ENCODE peak calls at places on chromosomes 6 and 20, in ten cellular contexts. One of them, this sample, is unnamed.

GRCh38 chr6:142902636-142903053 is 42.3 kb downstream of the HIVEP2 start:
- DNase-seq in NB4: peak
- DNase-seq in WTC11: no peak
- DNase-seq in spleen: peak
- DNase-seq in astrocyte of the spinal cord: peak
- DNase-seq in natural killer cell: peak
- DNase-seq in activated CD8-positive, alpha-beta T cell treated with anti-CD3 and anti-CD28 coated beads for 36 hours: peak
- DNase-seq in hepatocyte: peak
- DNase-seq in epithelial cell of esophagus: peak
- DNase-seq in fibroblast of pulmonary artery: peak
- DNase-seq in this sample: peak

GRCh38 chr20:62625921-62626547 is 16.3 kb upstream of the SLCO4A1 start:
- DNase-seq in NB4: peak
- DNase-seq in WTC11: no peak
- DNase-seq in spleen: no peak
- DNase-seq in astrocyte of the spinal cord: no peak
- DNase-seq in natural killer cell: no peak
- DNase-seq in activated CD8-positive, alpha-beta T cell treated with anti-CD3 and anti-CD28 coated beads for 36 hours: no peak
- DNase-seq in hepatocyte: no peak
- DNase-seq in epithelial cell of esophagus: no peak
- DNase-seq in fibroblast of pulmonary artery: no peak
- DNase-seq in this sample: no peak

GRCh38 chr20:34016736-34017135 is 23.0 kb downstream of the RALY start:
- DNase-seq in NB4: no peak
- DNase-seq in WTC11: no peak
- DNase-seq in spleen: no peak
- DNase-seq in astrocyte of the spinal cord: no peak
- DNase-seq in natural killer cell: no peak
- DNase-seq in activated CD8-positive, alpha-beta T cell treated with anti-CD3 and anti-CD28 coated beads for 36 hours: no peak
- DNase-seq in hepatocyte: no peak
- DNase-seq in epithelial cell of esophagus: no peak
- DNase-seq in fibroblast of pulmonary artery: no peak
- DNase-seq in this sample: no peak

GRCh38 chr6:131255911-131256310 is 120.6 kb downstream of the AKAP7 start:
- DNase-seq in NB4: no peak
- DNase-seq in WTC11: no peak
- DNase-seq in spleen: no peak
- DNase-seq in astrocyte of the spinal cord: peak
- DNase-seq in natural killer cell: no peak
- DNase-seq in activated CD8-positive, alpha-beta T cell treated with anti-CD3 and anti-CD28 coated beads for 36 hours: no peak
- DNase-seq in hepatocyte: no peak
- DNase-seq in epithelial cell of esophagus: no peak
- DNase-seq in fibroblast of pulmonary artery: no peak
- DNase-seq in this sample: no peak

GRCh38 chr6:130240232-130240631 is 17.5 kb upstream of the SAMD3 start:
- DNase-seq in NB4: no peak
- DNase-seq in WTC11: no peak
- DNase-seq in spleen: no peak
- DNase-seq in astrocyte of the spinal cord: peak
- DNase-seq in natural killer cell: no peak
- DNase-seq in activated CD8-positive, alpha-beta T cell treated with anti-CD3 and anti-CD28 coated beads for 36 hours: no peak
- DNase-seq in hepatocyte: peak
- DNase-seq in epithelial cell of esophagus: peak
- DNase-seq in fibroblast of pulmonary artery: peak
- DNase-seq in this sample: peak

GRCh38 chr6:165159459-165159858 is 149.9 kb downstream of the C6orf118 start:
- DNase-seq in NB4: no peak
- DNase-seq in WTC11: no peak
- DNase-seq in spleen: no peak
- DNase-seq in astrocyte of the spinal cord: no peak
- DNase-seq in natural killer cell: no peak
- DNase-seq in activated CD8-positive, alpha-beta T cell treated with anti-CD3 and anti-CD28 coated beads for 36 hours: no peak
- DNase-seq in hepatocyte: no peak
- DNase-seq in epithelial cell of esophagus: no peak
- DNase-seq in fibroblast of pulmonary artery: no peak
- DNase-seq in this sample: no peak

GRCh38 chr20:17628101-17628841 is 53.8 kb downstream of the RRBP1 start:
- DNase-seq in NB4: no peak
- DNase-seq in WTC11: no peak
- DNase-seq in spleen: peak
- DNase-seq in astrocyte of the spinal cord: no peak
- DNase-seq in natural killer cell: no peak
- DNase-seq in activated CD8-positive, alpha-beta T cell treated with anti-CD3 and anti-CD28 coated beads for 36 hours: no peak
- DNase-seq in hepatocyte: no peak
- DNase-seq in epithelial cell of esophagus: no peak
- DNase-seq in fibroblast of pulmonary artery: no peak
- DNase-seq in this sample: no peak

GRCh38 chr20:49270177-49270576 is 7.7 kb downstream of the ZNFX1 start:
- DNase-seq in NB4: no peak
- DNase-seq in WTC11: no peak
- DNase-seq in spleen: no peak
- DNase-seq in astrocyte of the spinal cord: no peak
- DNase-seq in natural killer cell: no peak
- DNase-seq in activated CD8-positive, alpha-beta T cell treated with anti-CD3 and anti-CD28 coated beads for 36 hours: no peak
- DNase-seq in hepatocyte: no peak
- DNase-seq in epithelial cell of esophagus: no peak
- DNase-seq in fibroblast of pulmonary artery: no peak
- DNase-seq in this sample: no peak

GRCh38 chr6:96542702-96543101 is 20.2 kb upstream of the FHL5 start:
- DNase-seq in NB4: no peak
- DNase-seq in WTC11: no peak
- DNase-seq in spleen: no peak
- DNase-seq in astrocyte of the spinal cord: no peak
- DNase-seq in natural killer cell: no peak
- DNase-seq in activated CD8-positive, alpha-beta T cell treated with anti-CD3 and anti-CD28 coated beads for 36 hours: no peak
- DNase-seq in hepatocyte: peak
- DNase-seq in epithelial cell of esophagus: peak
- DNase-seq in fibroblast of pulmonary artery: peak
- DNase-seq in this sample: peak

GRCh38 chr20:19969507-19970255 is 47.5 kb upstream of the NAA20 start:
- DNase-seq in NB4: no peak
- DNase-seq in WTC11: no peak
- DNase-seq in spleen: no peak
- DNase-seq in astrocyte of the spinal cord: no peak
- DNase-seq in natural killer cell: no peak
- DNase-seq in activated CD8-positive, alpha-beta T cell treated with anti-CD3 and anti-CD28 coated beads for 36 hours: no peak
- DNase-seq in hepatocyte: no peak
- DNase-seq in epithelial cell of esophagus: no peak
- DNase-seq in fibroblast of pulmonary artery: no peak
- DNase-seq in this sample: no peak

GRCh38 chr6:29953001-29953436 is 10.7 kb downstream of the HLA-A start:
- DNase-seq in NB4: no peak
- DNase-seq in WTC11: no peak
- DNase-seq in spleen: no peak
- DNase-seq in astrocyte of the spinal cord: no peak
- DNase-seq in natural killer cell: no peak
- DNase-seq in activated CD8-positive, alpha-beta T cell treated with anti-CD3 and anti-CD28 coated beads for 36 hours: no peak
- DNase-seq in hepatocyte: peak
- DNase-seq in epithelial cell of esophagus: peak
- DNase-seq in fibroblast of pulmonary artery: peak
- DNase-seq in this sample: no peak

GRCh38 chr6:2197177-2197671 is 48.2 kb downstream of the GMDS start:
- DNase-seq in NB4: peak
- DNase-seq in WTC11: no peak
- DNase-seq in spleen: no peak
- DNase-seq in astrocyte of the spinal cord: peak
- DNase-seq in natural killer cell: no peak
- DNase-seq in activated CD8-positive, alpha-beta T cell treated with anti-CD3 and anti-CD28 coated beads for 36 hours: no peak
- DNase-seq in hepatocyte: peak
- DNase-seq in epithelial cell of esophagus: peak
- DNase-seq in fibroblast of pulmonary artery: peak
- DNase-seq in this sample: no peak

GRCh38 chr6:42396720-42397119 is 55.0 kb downstream of the TRERF1 start:
- DNase-seq in NB4: peak
- DNase-seq in WTC11: peak
- DNase-seq in spleen: no peak
- DNase-seq in astrocyte of the spinal cord: no peak
- DNase-seq in natural killer cell: no peak
- DNase-seq in activated CD8-positive, alpha-beta T cell treated with anti-CD3 and anti-CD28 coated beads for 36 hours: peak
- DNase-seq in hepatocyte: no peak
- DNase-seq in epithelial cell of esophagus: no peak
- DNase-seq in fibroblast of pulmonary artery: no peak
- DNase-seq in this sample: no peak
- TF ChIP-seq CTCF in NB4: peak
- TF ChIP-seq CTCF in WTC11: no peak
- TF ChIP-seq CTCF in spleen: no peak
- TF ChIP-seq CTCF in astrocyte of the spinal cord: no peak
- TF ChIP-seq CTCF in natural killer cell: no peak
- TF ChIP-seq CTCF in activated CD8-positive, alpha-beta T cell treated with anti-CD3 and anti-CD28 coated beads for 36 hours: peak
- TF ChIP-seq CTCF in hepatocyte: no peak
- TF ChIP-seq CTCF in epithelial cell of esophagus: no peak
- TF ChIP-seq CTCF in fibroblast of pulmonary artery: no peak
- TF ChIP-seq CTCF in this sample: peak

DNA sequence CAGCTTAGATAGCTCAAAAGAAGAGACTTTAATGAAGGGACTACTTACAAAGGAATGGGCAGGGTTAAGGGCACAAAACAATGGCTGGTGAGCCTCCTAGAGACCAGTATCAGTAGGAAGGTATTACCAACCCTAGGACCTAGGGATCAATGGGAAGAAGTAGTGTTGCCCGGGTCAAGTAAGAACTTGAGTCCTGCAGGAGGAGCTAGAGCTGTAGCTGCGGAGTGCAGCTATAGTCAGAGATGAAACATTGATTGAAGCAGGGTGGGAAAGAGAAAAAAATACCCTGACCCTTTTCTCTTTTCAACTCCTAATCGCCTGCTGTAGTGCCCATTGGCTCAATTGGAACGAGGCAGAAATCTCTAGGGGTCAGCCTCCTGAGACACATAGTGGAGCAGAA is 144.0 kb downstream of the FLRT3 start:
- DNase-seq in NB4: no peak
- DNase-seq in WTC11: no peak
- DNase-seq in spleen: no peak
- DNase-seq in astrocyte of the spinal cord: no peak
- DNase-seq in natural killer cell: no peak
- DNase-seq in activated CD8-positive, alpha-beta T cell treated with anti-CD3 and anti-CD28 coated beads for 36 hours: no peak
- DNase-seq in hepatocyte: no peak
- DNase-seq in epithelial cell of esophagus: peak
- DNase-seq in fibroblast of pulmonary artery: no peak
- DNase-seq in this sample: no peak
- TF ChIP-seq CTCF in NB4: no peak
- TF ChIP-seq CTCF in WTC11: no peak
- TF ChIP-seq CTCF in spleen: no peak
- TF ChIP-seq CTCF in astrocyte of the spinal cord: no peak
- TF ChIP-seq CTCF in natural killer cell: no peak
- TF ChIP-seq CTCF in activated CD8-positive, alpha-beta T cell treated with anti-CD3 and anti-CD28 coated beads for 36 hours: no peak
- TF ChIP-seq CTCF in hepatocyte: no peak
- TF ChIP-seq CTCF in epithelial cell of esophagus: no peak
- TF ChIP-seq CTCF in fibroblast of pulmonary artery: no peak
- TF ChIP-seq CTCF in this sample: no peak

GRCh38 chr6:109491207-109491938 is 8.4 kb upstream of the ZBTB24 start:
- DNase-seq in NB4: no peak
- DNase-seq in WTC11: no peak
- DNase-seq in spleen: no peak
- DNase-seq in astrocyte of the spinal cord: no peak
- DNase-seq in natural killer cell: no peak
- DNase-seq in activated CD8-positive, alpha-beta T cell treated with anti-CD3 and anti-CD28 coated beads for 36 hours: peak
- DNase-seq in hepatocyte: peak
- DNase-seq in epithelial cell of esophagus: peak
- DNase-seq in fibroblast of pulmonary artery: no peak
- DNase-seq in this sample: no peak

GRCh38 chr6:109486068-109486467 is 3.0 kb upstream of the ZBTB24 start:
- DNase-seq in NB4: no peak
- DNase-seq in WTC11: no peak
- DNase-seq in spleen: no peak
- DNase-seq in astrocyte of the spinal cord: no peak
- DNase-seq in natural killer cell: no peak
- DNase-seq in activated CD8-positive, alpha-beta T cell treated with anti-CD3 and anti-CD28 coated beads for 36 hours: no peak
- DNase-seq in hepatocyte: peak
- DNase-seq in epithelial cell of esophagus: peak
- DNase-seq in fibroblast of pulmonary artery: no peak
- DNase-seq in this sample: no peak

GRCh38 chr6:109493865-109494264 is 10.8 kb upstream of the ZBTB24 start:
- DNase-seq in NB4: peak
- DNase-seq in WTC11: no peak
- DNase-seq in spleen: no peak
- DNase-seq in astrocyte of the spinal cord: no peak
- DNase-seq in natural killer cell: no peak
- DNase-seq in activated CD8-positive, alpha-beta T cell treated with anti-CD3 and anti-CD28 coated beads for 36 hours: no peak
- DNase-seq in hepatocyte: no peak
- DNase-seq in epithelial cell of esophagus: no peak
- DNase-seq in fibroblast of pulmonary artery: no peak
- DNase-seq in this sample: no peak

GRCh38 chr6:109485536-109485935 is 2.5 kb upstream of the ZBTB24 start:
- DNase-seq in NB4: no peak
- DNase-seq in WTC11: no peak
- DNase-seq in spleen: no peak
- DNase-seq in astrocyte of the spinal cord: no peak
- DNase-seq in natural killer cell: no peak
- DNase-seq in activated CD8-positive, alpha-beta T cell treated with anti-CD3 and anti-CD28 coated beads for 36 hours: no peak
- DNase-seq in hepatocyte: no peak
- DNase-seq in epithelial cell of esophagus: peak
- DNase-seq in fibroblast of pulmonary artery: no peak
- DNase-seq in this sample: no peak

DNA sequence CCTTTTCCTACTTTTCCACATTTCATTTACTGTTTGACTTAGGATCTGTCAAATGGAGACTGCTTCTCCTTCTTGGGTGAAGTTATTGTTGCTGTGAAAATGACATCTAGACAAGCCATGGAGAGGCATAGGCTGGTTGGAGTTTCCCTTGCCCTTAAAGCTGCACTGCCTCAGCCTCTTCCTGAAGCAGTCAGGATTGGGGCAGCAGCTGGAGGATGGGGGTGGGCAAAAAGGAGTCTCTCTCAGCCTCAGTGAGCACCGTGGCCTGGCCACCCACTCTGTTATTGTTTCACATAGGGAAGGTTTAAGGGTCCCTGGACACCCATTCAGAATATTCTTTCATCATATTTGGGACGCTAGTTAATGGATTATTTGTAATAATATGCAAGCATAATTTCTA is 7.7 kb upstream of the ZBTB24 start:
- DNase-seq in NB4: no peak
- DNase-seq in WTC11: no peak
- DNase-seq in spleen: no peak
- DNase-seq in astrocyte of the spinal cord: no peak
- DNase-seq in natural killer cell: no peak
- DNase-seq in activated CD8-positive, alpha-beta T cell treated with anti-CD3 and anti-CD28 coated beads for 36 hours: no peak
- DNase-seq in hepatocyte: no peak
- DNase-seq in epithelial cell of esophagus: no peak
- DNase-seq in fibroblast of pulmonary artery: no peak
- DNase-seq in this sample: no peak
- TF ChIP-seq CTCF in NB4: no peak
- TF ChIP-seq CTCF in WTC11: no peak
- TF ChIP-seq CTCF in spleen: no peak
- TF ChIP-seq CTCF in astrocyte of the spinal cord: no peak
- TF ChIP-seq CTCF in natural killer cell: no peak
- TF ChIP-seq CTCF in activated CD8-positive, alpha-beta T cell treated with anti-CD3 and anti-CD28 coated beads for 36 hours: no peak
- TF ChIP-seq CTCF in hepatocyte: no peak
- TF ChIP-seq CTCF in epithelial cell of esophagus: no peak
- TF ChIP-seq CTCF in fibroblast of pulmonary artery: no peak
- TF ChIP-seq CTCF in this sample: no peak

DNA sequence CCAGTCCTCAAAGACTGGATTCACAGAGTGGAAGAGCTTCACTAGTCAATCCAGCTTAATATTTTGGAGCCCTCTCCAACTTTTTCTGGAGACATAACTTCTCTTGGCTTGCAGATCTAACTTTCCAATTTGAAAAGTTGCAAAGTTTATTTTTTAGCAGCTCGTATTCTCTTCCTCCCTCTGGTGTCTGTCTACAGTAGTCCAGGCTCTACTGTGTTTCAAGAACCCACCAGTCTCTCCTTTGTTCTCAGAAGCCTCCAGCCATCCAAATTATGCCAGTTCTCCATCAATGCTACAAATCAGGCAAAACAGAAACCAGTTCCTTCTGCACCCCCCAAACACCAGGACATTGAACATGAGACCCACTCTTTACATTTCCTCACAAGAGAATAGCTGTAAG is 376.1 kb upstream of the OPRM1 start:
- DNase-seq in NB4: no peak
- DNase-seq in WTC11: no peak
- DNase-seq in spleen: no peak
- DNase-seq in astrocyte of the spinal cord: no peak
- DNase-seq in natural killer cell: no peak
- DNase-seq in activated CD8-positive, alpha-beta T cell treated with anti-CD3 and anti-CD28 coated beads for 36 hours: no peak
- DNase-seq in hepatocyte: no peak
- DNase-seq in epithelial cell of esophagus: no peak
- DNase-seq in fibroblast of pulmonary artery: no peak
- DNase-seq in this sample: no peak
- TF ChIP-seq CTCF in NB4: no peak
- TF ChIP-seq CTCF in WTC11: no peak
- TF ChIP-seq CTCF in spleen: no peak
- TF ChIP-seq CTCF in astrocyte of the spinal cord: no peak
- TF ChIP-seq CTCF in natural killer cell: no peak
- TF ChIP-seq CTCF in activated CD8-positive, alpha-beta T cell treated with anti-CD3 and anti-CD28 coated beads for 36 hours: no peak
- TF ChIP-seq CTCF in hepatocyte: no peak
- TF ChIP-seq CTCF in epithelial cell of esophagus: no peak
- TF ChIP-seq CTCF in fibroblast of pulmonary artery: peak
- TF ChIP-seq CTCF in this sample: no peak